ENCODE peak calls at places on chromosomes 4 and X, in five cellular contexts. Z is DMS79; G is sciatic nerve; J is CD8-positive, alpha-beta T cell; O is left colon. Y is an unnamed sample.

GRCh38 chr4:29581469-29581868 is 1138.7 kb upstream of the PCDH7 start:
- DNase-seq in O (no peak), J (no peak), Z (no peak), G (no peak), Y (no peak)

GRCh38 chr4:76554630-76555029 is 119.6 kb downstream of the SHROOM3 start:
- DNase-seq in O (no peak), J (no peak), G (no peak), Z (no peak), Y (no peak)

GRCh38 chr4:1367936-1368289 is 20.9 kb downstream of the UVSSA start:
- DNase-seq in J (no peak), O (peak; percentile 2), G (peak; percentile 41), Z (no peak), Y (no peak)

GRCh38 chrX:149916745-149917392 is 12.5 kb upstream of the HSFX4 start:
- DNase-seq in G (no peak), Z (no peak), O (no peak), J (no peak), Y (no peak)

GRCh38 chrX:101362757-101363156 is 14.2 kb upstream of the TIMM8A start:
- DNase-seq in Z (no peak), O (no peak), J (no peak), G (no peak), Y (no peak)

GRCh38 chrX:149948001-149948400 is 9.7 kb upstream of the EOLA2 start:
- DNase-seq in G (no peak), Z (no peak), J (no peak), O (no peak), Y (no peak)

GRCh38 chr4:56637791-56638190 is 43.3 kb downstream of the HOPX start:
- DNase-seq in O (no peak), G (no peak), Z (no peak), J (no peak), Y (no peak)

GRCh38 chrX:46686003-46686645 is 72.8 kb downstream of the SLC9A7 start:
- DNase-seq in Z (no peak), O (peak; percentile 18), G (no peak), J (peak; percentile 2), Y (no peak)

GRCh38 chr4:6461301-6462165 is 10.9 kb downstream of the PPP2R2C start:
- DNase-seq in J (no peak), G (peak; percentile 26), O (no peak), Z (no peak), Y (peak; percentile 46)

GRCh38 chr4:15868065-15868464 is 70.5 kb downstream of the FGFBP1 start:
- DNase-seq in J (no peak), O (no peak), Z (no peak), G (no peak), Y (no peak)

GRCh38 chr4:119728692-119729593 is 100.3 kb upstream of the PDE5A start:
- DNase-seq in Z (no peak), O (no peak), J (no peak), G (no peak), Y (no peak)

GRCh38 chr4:145840162-145840768 is 98.4 kb downstream of the ZNF827 start:
- DNase-seq in J (no peak), G (no peak), Z (no peak), O (no peak), Y (no peak)

GRCh38 chrX:57674861-57675260 is 5.2 kb downstream of the NLRP2B start:
- DNase-seq in J (no peak), Z (no peak), G (no peak), O (no peak), Y (no peak)

GRCh38 chrX:124415115-124415798 is 68.9 kb downstream of the SH2D1A start:
- DNase-seq in G (no peak), Z (no peak), J (no peak), O (no peak), Y (no peak)